ENCODE peak calls at places on chromosome 15, in ten cellular contexts. H is DMS153, A is ascending aorta, D is WERI-Rb-1, F is amygdala, W is NCI-H1694 treated with DMSO at 0.1 percent for 48 hours, C is occipital lobe, B is NCI-H187 treated with DMSO at 0.1 percent for 48 hours, G is astrocyte of the spinal cord, Z is cardiac septum. V is an unnamed sample.
A peak's percentile ranks its signal among the peaks of the same experiment; 100 is the strongest.

GRCh38 chr15:67372563-67372962 is 118.0 kb downstream of the IQCH start:
- DNase-seq in W (no peak), Z (no peak), D (no peak), A (no peak), C (no peak), F (no peak), B (no peak), H (no peak), G (no peak), V (no peak)

GRCh38 chr15:62462268-62462667 is 297.2 kb upstream of the C2CD4B start:
- DNase-seq in D (no peak), H (no peak), B (no peak), W (no peak), F (no peak), G (no peak), C (no peak), A (no peak), Z (no peak), V (no peak)

GRCh38 chr15:28021281-28022039 is 77.7 kb downstream of the OCA2 start:
- DNase-seq in D (peak; percentile 79), G (peak; percentile 96), A (no peak), F (peak; percentile 74), C (peak; percentile 77), H (no peak), Z (no peak), W (peak; percentile 69), B (peak; percentile 67), V (peak; percentile 88)

GRCh38 chr15:29924750-29925149 is 102.5 kb upstream of the TJP1 start:
- DNase-seq in D (no peak), G (peak; percentile 66), Z (no peak), H (peak; percentile 65), B (no peak), W (no peak), F (no peak), A (no peak), C (no peak), V (peak; percentile 84)

GRCh38 chr15:86001200-86001599 is 78.5 kb upstream of the AGBL1 start:
- DNase-seq in F (no peak), Z (no peak), W (no peak), C (no peak), H (no peak), A (no peak), G (no peak), D (no peak), B (no peak), V (no peak)

GRCh38 chr15:68209735-68210408 is 4.7 kb upstream of the CALML4 start:
- DNase-seq in F (no peak), W (no peak), H (no peak), Z (peak; percentile 41), A (no peak), C (no peak), D (no peak), B (no peak), G (no peak), V (no peak)

GRCh38 chr15:89492934-89493631 is 3.3 kb downstream of the RHCG start:
- DNase-seq in F (no peak), D (no peak), W (no peak), Z (peak; percentile 61), B (no peak), C (no peak), A (no peak), G (no peak), H (no peak), V (no peak)

GRCh38 chr15:36589971-36590370 is 10.5 kb downstream of the CDIN1 start:
- DNase-seq in H (no peak), A (no peak), B (no peak), C (no peak), Z (no peak), D (no peak), G (peak; percentile 62), F (no peak), W (no peak), V (no peak)

GRCh38 chr15:45641374-45641778 is 6.5 kb downstream of the SQOR start:
- DNase-seq in H (no peak), B (no peak), F (no peak), W (no peak), Z (no peak), A (no peak), C (no peak), G (peak; percentile 77), D (no peak), V (peak; percentile 100)

GRCh38 chr15:67202091-67202490 is 52.4 kb downstream of the AAGAB start:
- DNase-seq in G (no peak), Z (no peak), C (no peak), F (no peak), H (no peak), W (no peak), D (no peak), A (no peak), B (no peak), V (no peak)

GRCh38 chr15:92527197-92527596 is 128.4 kb downstream of the FAM174B start:
- DNase-seq in H (no peak), D (no peak), W (peak; percentile 1), F (no peak), C (no peak), B (no peak), A (no peak), Z (no peak), G (peak; percentile 76), V (peak; percentile 51)

GRCh38 chr15:37095993-37096877 is 4.1 kb downstream of the MEIS2 start:
- DNase-seq in G (no peak), C (no peak), H (no peak), W (no peak), F (peak; percentile 20), Z (no peak), D (peak; percentile 17), A (no peak), B (no peak), V (no peak)

GRCh38 chr15:23035964-23036566 is 3.3 kb downstream of the TUBGCP5 start:
- DNase-seq in C (no peak), D (peak; percentile 75), A (no peak), G (peak; percentile 43), H (no peak), Z (no peak), F (peak; percentile 13), W (no peak), B (no peak), V (peak; percentile 41)

GRCh38 chr15:56176996-56177395 is 66.7 kb downstream of the RFX7 start:
- DNase-seq in H (no peak), C (no peak), A (no peak), D (no peak), G (no peak), W (no peak), B (no peak), Z (no peak), F (no peak), V (peak; percentile 3)

GRCh38 chr15:52523192-52523591 is 5.5 kb downstream of the MYO5A start:
- DNase-seq in F (no peak), A (no peak), H (no peak), Z (no peak), G (peak; percentile 91), W (no peak), B (no peak), D (no peak), C (no peak), V (peak; percentile 94)

GRCh38 chr15:32794973-32795372 is 77.2 kb downstream of the GREM1 start:
- DNase-seq in C (no peak), D (no peak), Z (no peak), A (no peak), W (no peak), F (no peak), G (no peak), H (no peak), B (no peak), V (peak; percentile 65)

GRCh38 chr15:29678504-29679034 is 143.7 kb downstream of the TJP1 start:
- DNase-seq in A (no peak), H (no peak), G (no peak), D (no peak), C (no peak), Z (no peak), B (no peak), W (no peak), F (no peak), V (no peak)

GRCh38 chr15:64808785-64809453 is 16.5 kb downstream of the PIF1 start:
- DNase-seq in A (no peak), H (no peak), B (no peak), W (no peak), C (no peak), D (no peak), Z (no peak), G (no peak), F (no peak), V (no peak)

GRCh38 chr15:90557147-90557546 is 27.4 kb downstream of the CRTC3 start:
- DNase-seq in F (no peak), G (no peak), B (no peak), W (no peak), D (no peak), H (no peak), Z (no peak), A (no peak), C (no peak), V (no peak)

GRCh38 chr15:25773248-25773647 is 89.9 kb downstream of the ATP10A start:
- DNase-seq in Z (no peak), F (no peak), D (no peak), A (no peak), H (no peak), W (no peak), C (no peak), B (no peak), G (no peak), V (no peak)

GRCh38 chr15:66404122-66404521 is 17.4 kb downstream of the MAP2K1 start:
- DNase-seq in H (no peak), W (no peak), F (no peak), Z (no peak), B (no peak), C (no peak), D (no peak), A (no peak), G (no peak), V (no peak)

V was measured in renal cortical epithelial cell.